ENCODE peak calls at places on chromosomes 5 and 9, in seven cellular contexts. One of them, this sample, is unnamed.
A peak's percentile ranks its signal among the peaks of the same experiment; 100 is the strongest.

GRCh38 chr5:1161832-1162229 is 39.6 kb upstream of the SLC6A19 start:
- DNase-seq in BE2C: no peak
- DNase-seq in cardiac fibroblast: peak; percentile 11
- DNase-seq in fibroblast of lung: no peak
- DNase-seq in GM12865: no peak
- DNase-seq in BJ: no peak
- DNase-seq in fibroblast of villous mesenchyme: no peak
- DNase-seq in this sample: no peak

GRCh38 chr5:112366987-112367386 is 52.1 kb downstream of the EPB41L4A start:
- DNase-seq in BE2C: no peak
- DNase-seq in cardiac fibroblast: no peak
- DNase-seq in fibroblast of villous mesenchyme: no peak
- DNase-seq in BJ: no peak
- DNase-seq in fibroblast of lung: no peak
- DNase-seq in GM12865: peak; percentile 33
- DNase-seq in this sample: no peak

GRCh38 chr5:123881791-123882244 is 369.8 kb downstream of the CSNK1G3 start:
- DNase-seq in fibroblast of lung: peak; percentile 81
- DNase-seq in BJ: peak; percentile 7
- DNase-seq in fibroblast of villous mesenchyme: peak; percentile 74
- DNase-seq in BE2C: no peak
- DNase-seq in GM12865: no peak
- DNase-seq in cardiac fibroblast: peak; percentile 58
- DNase-seq in this sample: no peak

GRCh38 chr5:179251276-179251969 is 93.8 kb downstream of the ADAMTS2 start:
- DNase-seq in BE2C: no peak
- DNase-seq in fibroblast of lung: no peak
- DNase-seq in GM12865: no peak
- DNase-seq in BJ: no peak
- DNase-seq in fibroblast of villous mesenchyme: no peak
- DNase-seq in cardiac fibroblast: no peak
- DNase-seq in this sample: no peak

GRCh38 chr9:26369096-26369495 is 523.5 kb downstream of the CAAP1 start:
- DNase-seq in cardiac fibroblast: no peak
- DNase-seq in fibroblast of villous mesenchyme: no peak
- DNase-seq in fibroblast of lung: no peak
- DNase-seq in BJ: peak; percentile 40
- DNase-seq in BE2C: no peak
- DNase-seq in GM12865: no peak
- DNase-seq in this sample: no peak

GRCh38 chr5:33679791-33680190 is 212.0 kb downstream of the ADAMTS12 start:
- DNase-seq in BE2C: no peak
- DNase-seq in fibroblast of villous mesenchyme: peak; percentile 16
- DNase-seq in BJ: peak; percentile 55
- DNase-seq in cardiac fibroblast: peak; percentile 66
- DNase-seq in fibroblast of lung: peak; percentile 44
- DNase-seq in GM12865: no peak
- DNase-seq in this sample: peak; percentile 75

GRCh38 chr5:127892467-127893207 is 189.4 kb downstream of the CCDC192 start:
- DNase-seq in fibroblast of lung: peak; percentile 50
- DNase-seq in BE2C: no peak
- DNase-seq in GM12865: peak; percentile 59
- DNase-seq in fibroblast of villous mesenchyme: peak; percentile 47
- DNase-seq in BJ: no peak
- DNase-seq in cardiac fibroblast: peak; percentile 61
- DNase-seq in this sample: peak; percentile 39

GRCh38 chr5:96922452-96923244 is 13.2 kb upstream of the LNPEP start:
- DNase-seq in fibroblast of lung: no peak
- DNase-seq in fibroblast of villous mesenchyme: no peak
- DNase-seq in BJ: no peak
- DNase-seq in cardiac fibroblast: no peak
- DNase-seq in GM12865: peak; percentile 78
- DNase-seq in BE2C: no peak
- DNase-seq in this sample: no peak

GRCh38 chr9:123544007-123544827 is 188.2 kb downstream of the CRB2 start:
- DNase-seq in fibroblast of villous mesenchyme: peak; percentile 51
- DNase-seq in cardiac fibroblast: peak; percentile 65
- DNase-seq in fibroblast of lung: peak; percentile 68
- DNase-seq in BJ: no peak
- DNase-seq in GM12865: peak; percentile 40
- DNase-seq in BE2C: peak; percentile 46
- DNase-seq in this sample: no peak

GRCh38 chr9:27726244-27727141 is 153.2 kb upstream of the C9orf72 start:
- DNase-seq in BJ: no peak
- DNase-seq in fibroblast of lung: peak; percentile 73
- DNase-seq in cardiac fibroblast: peak; percentile 75
- DNase-seq in BE2C: peak; percentile 80
- DNase-seq in fibroblast of villous mesenchyme: peak; percentile 70
- DNase-seq in GM12865: peak; percentile 69
- DNase-seq in this sample: peak; percentile 25

GRCh38 chr5:137667341-137667740 is 68.5 kb downstream of the KLHL3 start:
- DNase-seq in BJ: no peak
- DNase-seq in fibroblast of villous mesenchyme: peak; percentile 7
- DNase-seq in BE2C: no peak
- DNase-seq in fibroblast of lung: no peak
- DNase-seq in GM12865: no peak
- DNase-seq in cardiac fibroblast: no peak
- DNase-seq in this sample: no peak

GRCh38 chr9:137063311-137064026 is 6.9 kb downstream of the SAPCD2 start:
- DNase-seq in GM12865: no peak
- DNase-seq in BJ: no peak
- DNase-seq in cardiac fibroblast: no peak
- DNase-seq in fibroblast of lung: no peak
- DNase-seq in fibroblast of villous mesenchyme: no peak
- DNase-seq in BE2C: no peak
- DNase-seq in this sample: no peak

GRCh38 chr9:95462419-95463121 is 54.2 kb downstream of the PTCH1 start:
- DNase-seq in fibroblast of villous mesenchyme: peak; percentile 99
- DNase-seq in fibroblast of lung: peak; percentile 94
- DNase-seq in BJ: peak; percentile 53
- DNase-seq in GM12865: peak; percentile 94
- DNase-seq in cardiac fibroblast: peak; percentile 90
- DNase-seq in BE2C: peak; percentile 93
- DNase-seq in this sample: peak; percentile 94

GRCh38 chr9:37994639-37995347 is 74.2 kb downstream of the SHB start:
- DNase-seq in GM12865: peak; percentile 82
- DNase-seq in fibroblast of villous mesenchyme: peak; percentile 70
- DNase-seq in BE2C: peak; percentile 94
- DNase-seq in cardiac fibroblast: peak; percentile 70
- DNase-seq in fibroblast of lung: peak; percentile 95
- DNase-seq in BJ: no peak
- DNase-seq in this sample: no peak

GRCh38 chr9:123749580-123750202 is 180.2 kb downstream of the DENND1A start:
- DNase-seq in fibroblast of lung: no peak
- DNase-seq in BE2C: no peak
- DNase-seq in BJ: no peak
- DNase-seq in cardiac fibroblast: no peak
- DNase-seq in GM12865: peak; percentile 56
- DNase-seq in fibroblast of villous mesenchyme: peak; percentile 33
- DNase-seq in this sample: no peak

GRCh38 chr9:69916950-69917349 is 96.3 kb downstream of the CFAP95 start:
- DNase-seq in BJ: no peak
- DNase-seq in cardiac fibroblast: no peak
- DNase-seq in fibroblast of lung: no peak
- DNase-seq in BE2C: no peak
- DNase-seq in fibroblast of villous mesenchyme: no peak
- DNase-seq in GM12865: no peak
- DNase-seq in this sample: no peak

GRCh38 chr5:43215073-43215631 is 23.1 kb downstream of the NIM1K start:
- DNase-seq in cardiac fibroblast: peak; percentile 17
- DNase-seq in GM12865: no peak
- DNase-seq in fibroblast of lung: peak; percentile 48
- DNase-seq in BJ: no peak
- DNase-seq in fibroblast of villous mesenchyme: no peak
- DNase-seq in BE2C: no peak
- DNase-seq in this sample: no peak

GRCh38 chr5:129120158-129120581 is 25.6 kb downstream of the ISOC1 start:
- DNase-seq in BJ: no peak
- DNase-seq in fibroblast of villous mesenchyme: no peak
- DNase-seq in BE2C: no peak
- DNase-seq in fibroblast of lung: no peak
- DNase-seq in cardiac fibroblast: no peak
- DNase-seq in GM12865: peak; percentile 64
- DNase-seq in this sample: no peak

GRCh38 chr9:137236936-137237421 is 4.1 kb upstream of the TUBB4B start:
- DNase-seq in cardiac fibroblast: no peak
- DNase-seq in fibroblast of lung: no peak
- DNase-seq in fibroblast of villous mesenchyme: no peak
- DNase-seq in BE2C: no peak
- DNase-seq in BJ: no peak
- DNase-seq in GM12865: no peak
- DNase-seq in this sample: no peak

GRCh38 chr9:124559871-124560270 is 52.7 kb upstream of the NR5A1 start:
- DNase-seq in GM12865: no peak
- DNase-seq in fibroblast of lung: peak; percentile 59
- DNase-seq in BE2C: no peak
- DNase-seq in cardiac fibroblast: peak; percentile 16
- DNase-seq in fibroblast of villous mesenchyme: peak; percentile 86
- DNase-seq in BJ: no peak
- DNase-seq in this sample: peak; percentile 47

GRCh38 chr5:36447776-36448175 is 146.1 kb upstream of the RANBP3L start:
- DNase-seq in BE2C: no peak
- DNase-seq in cardiac fibroblast: no peak
- DNase-seq in BJ: no peak
- DNase-seq in fibroblast of villous mesenchyme: no peak
- DNase-seq in GM12865: no peak
- DNase-seq in fibroblast of lung: no peak
- DNase-seq in this sample: no peak

GRCh38 chr5:10724799-10725507 is 36.1 kb downstream of the DAP start:
- DNase-seq in fibroblast of villous mesenchyme: peak; percentile 89
- DNase-seq in BE2C: no peak
- DNase-seq in cardiac fibroblast: peak; percentile 87
- DNase-seq in BJ: no peak
- DNase-seq in fibroblast of lung: peak; percentile 95
- DNase-seq in GM12865: no peak
- DNase-seq in this sample: peak; percentile 53

GRCh38 chr5:50995285-50995942 is 329.0 kb downstream of the PARP8 start:
- DNase-seq in fibroblast of lung: no peak
- DNase-seq in BJ: no peak
- DNase-seq in cardiac fibroblast: no peak
- DNase-seq in fibroblast of villous mesenchyme: no peak
- DNase-seq in GM12865: no peak
- DNase-seq in BE2C: no peak
- DNase-seq in this sample: no peak

GRCh38 chr5:160543395-160543794 is 121.7 kb downstream of the PTTG1 start:
- DNase-seq in fibroblast of lung: no peak
- DNase-seq in GM12865: no peak
- DNase-seq in BJ: no peak
- DNase-seq in cardiac fibroblast: no peak
- DNase-seq in BE2C: no peak
- DNase-seq in fibroblast of villous mesenchyme: no peak
- DNase-seq in this sample: no peak

GRCh38 chr5:71748360-71748759 is 29.3 kb downstream of the CARTPT start:
- DNase-seq in cardiac fibroblast: no peak
- DNase-seq in BE2C: peak; percentile 68
- DNase-seq in fibroblast of lung: no peak
- DNase-seq in BJ: no peak
- DNase-seq in GM12865: no peak
- DNase-seq in fibroblast of villous mesenchyme: no peak
- DNase-seq in this sample: no peak

GRCh38 chr5:10120934-10121333 is 128.8 kb downstream of the ATPSCKMT start:
- DNase-seq in GM12865: no peak
- DNase-seq in cardiac fibroblast: no peak
- DNase-seq in BE2C: no peak
- DNase-seq in BJ: no peak
- DNase-seq in fibroblast of lung: no peak
- DNase-seq in fibroblast of villous mesenchyme: no peak
- DNase-seq in this sample: no peak

GRCh38 chr5:9932770-9933169 is 302.6 kb upstream of the TAS2R1 start:
- DNase-seq in BE2C: peak; percentile 61
- DNase-seq in GM12865: no peak
- DNase-seq in fibroblast of lung: peak; percentile 12
- DNase-seq in BJ: no peak
- DNase-seq in cardiac fibroblast: peak; percentile 44
- DNase-seq in fibroblast of villous mesenchyme: peak; percentile 26
- DNase-seq in this sample: peak; percentile 27

DNA sequence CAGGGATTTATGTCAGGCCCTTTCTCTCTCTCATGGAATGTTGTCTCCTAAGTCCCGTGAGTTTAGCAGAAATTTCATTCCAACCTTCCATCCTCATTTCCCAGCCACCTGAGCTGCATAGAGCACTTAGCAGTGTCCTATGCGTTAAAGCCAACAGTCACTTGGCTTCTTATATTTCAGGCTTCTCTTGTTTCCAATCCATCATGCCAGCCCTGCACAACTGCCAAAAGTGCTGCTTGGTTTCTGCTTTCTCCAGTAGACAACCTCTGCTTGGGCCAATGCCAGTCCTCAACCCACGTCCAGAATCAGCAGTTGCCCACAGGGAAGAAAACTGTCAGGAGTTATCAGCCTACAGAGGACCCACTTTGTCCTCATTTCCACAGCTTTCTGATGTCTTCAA is 42.4 kb downstream of the KCNIP1 start:
- DNase-seq in BE2C: no peak
- DNase-seq in fibroblast of villous mesenchyme: no peak
- DNase-seq in cardiac fibroblast: no peak
- DNase-seq in fibroblast of lung: no peak
- DNase-seq in GM12865: no peak
- DNase-seq in BJ: no peak
- DNase-seq in this sample: no peak
- H3K4me3 ChIP-seq in BE2C: no peak overlapping the region
- H3K4me3 ChIP-seq in fibroblast of villous mesenchyme: no peak overlapping the region
- H3K4me3 ChIP-seq in cardiac fibroblast: no peak overlapping the region
- H3K4me3 ChIP-seq in fibroblast of lung: no peak overlapping the region
- H3K4me3 ChIP-seq in GM12865: no peak overlapping the region
- H3K4me3 ChIP-seq in BJ: no peak overlapping the region
- H3K4me3 ChIP-seq in this sample: no peak overlapping the region

GRCh38 chr9:112332977-112333638 is at the start of gene PTBP3:
- DNase-seq in BE2C: peak; percentile 81
- DNase-seq in BJ: no peak
- DNase-seq in cardiac fibroblast: peak; percentile 82
- DNase-seq in GM12865: peak; percentile 93
- DNase-seq in fibroblast of lung: peak; percentile 58
- DNase-seq in fibroblast of villous mesenchyme: peak; percentile 77
- DNase-seq in this sample: no peak
- TF ChIP-seq CTCF in BE2C: no peak
- TF ChIP-seq CTCF in BJ: peak; percentile 1
- TF ChIP-seq CTCF in cardiac fibroblast: no peak
- TF ChIP-seq CTCF in GM12865: no peak
- TF ChIP-seq CTCF in fibroblast of lung: no peak
- TF ChIP-seq CTCF in fibroblast of villous mesenchyme: no peak
- TF ChIP-seq CTCF in this sample: no peak

GRCh38 chr5:66828551-66829421 is 232.6 kb downstream of the MAST4 start:
- DNase-seq in GM12865: no peak
- DNase-seq in cardiac fibroblast: peak; percentile 81
- DNase-seq in BE2C: peak; percentile 64
- DNase-seq in fibroblast of lung: peak; percentile 79
- DNase-seq in fibroblast of villous mesenchyme: peak; percentile 59
- DNase-seq in BJ: no peak
- DNase-seq in this sample: no peak
- H3K4me3 ChIP-seq in GM12865: no peak overlapping the region
- H3K4me3 ChIP-seq in cardiac fibroblast: peak overlapping the region; percentile 58
- H3K4me3 ChIP-seq in BE2C: peak overlapping the region; percentile 66
- H3K4me3 ChIP-seq in fibroblast of lung: peak overlapping the region; percentile 67
- H3K4me3 ChIP-seq in fibroblast of villous mesenchyme: peak overlapping the region; percentile 46
- H3K4me3 ChIP-seq in BJ: peak overlapping the region; percentile 26
- H3K4me3 ChIP-seq in this sample: peak overlapping the region; percentile 23

DNA sequence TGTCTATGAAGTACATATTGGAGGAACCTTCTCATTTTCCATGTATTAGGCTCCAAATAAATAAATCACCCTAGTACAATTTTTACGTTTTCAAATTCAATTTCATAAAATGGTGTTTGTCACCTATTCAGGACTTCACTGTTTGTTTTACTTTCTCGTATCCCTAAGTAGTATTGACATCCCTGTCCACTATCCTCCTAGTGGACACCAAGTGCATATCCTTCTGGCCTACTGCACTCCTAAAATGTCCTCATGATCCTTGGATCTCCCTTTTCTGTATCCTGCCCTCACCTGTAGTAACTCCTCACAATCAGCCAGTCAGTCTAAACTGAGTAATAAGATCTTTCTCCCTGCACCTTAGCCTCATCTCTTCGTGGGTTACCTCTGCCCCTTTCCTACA is 539.9 kb downstream of the DMRTA1 start:
- DNase-seq in fibroblast of lung: no peak
- DNase-seq in BE2C: no peak
- DNase-seq in fibroblast of villous mesenchyme: no peak
- DNase-seq in GM12865: no peak
- DNase-seq in cardiac fibroblast: no peak
- DNase-seq in BJ: no peak
- DNase-seq in this sample: no peak
- TF ChIP-seq CTCF in fibroblast of lung: no peak
- TF ChIP-seq CTCF in BE2C: no peak
- TF ChIP-seq CTCF in fibroblast of villous mesenchyme: no peak
- TF ChIP-seq CTCF in GM12865: no peak
- TF ChIP-seq CTCF in cardiac fibroblast: no peak
- TF ChIP-seq CTCF in BJ: no peak
- TF ChIP-seq CTCF in this sample: no peak